ENCODE peak calls at places on chromosomes 7 and 10, in four cellular contexts. C, W, M and J are unnamed samples.

GRCh38 chr10:102627446-102628293 is 16.6 kb upstream of the TRIM8 start:
- DNase-seq in W (peak), M (no peak), C (no peak), J (no peak)

GRCh38 chr10:70668454-70668970 is 3.8 kb upstream of the ADAMTS14 start:
- DNase-seq in C (no peak), M (no peak), W (no peak), J (no peak)

GRCh38 chr10:27223964-27224363 is 16.6 kb downstream of the ACBD5 start:
- DNase-seq in W (peak), C (peak), M (no peak), J (peak)

GRCh38 chr10:100129424-100129823 is 47.8 kb upstream of the CPN1 start:
- DNase-seq in M (no peak), W (no peak), C (no peak), J (no peak)

GRCh38 chr7:28921822-28922221 is 36.3 kb downstream of the TRIL start:
- DNase-seq in M (no peak), C (peak), W (peak), J (peak)

GRCh38 chr7:123771846-123772245 is 23.0 kb upstream of the WASL start:
- DNase-seq in W (no peak), C (no peak), M (no peak), J (no peak)

GRCh38 chr10:119689016-119689564 is 36.8 kb upstream of the INPP5F start:
- DNase-seq in C (no peak), W (no peak), M (no peak), J (no peak)

GRCh38 chr7:54343511-54343910 is 198.7 kb upstream of the VSTM2A start:
- DNase-seq in W (no peak), M (no peak), C (no peak), J (no peak)

GRCh38 chr10:92124524-92125168 is 166.2 kb downstream of the CPEB3 start:
- DNase-seq in C (no peak), W (no peak), M (no peak), J (peak)

GRCh38 chr10:116718058-116718457 is 24.3 kb downstream of the HSPA12A start:
- DNase-seq in C (no peak), W (no peak), M (no peak), J (no peak)

GRCh38 chr10:63700209-63700934 is 179.2 kb downstream of the REEP3 start:
- DNase-seq in M (no peak), W (peak), C (no peak), J (peak)

GRCh38 chr10:96743988-96744585 is 23.8 kb upstream of the PIK3AP1 start:
- DNase-seq in C (no peak), W (no peak), M (no peak), J (no peak)

GRCh38 chr10:23556727-23557440 is 118.0 kb downstream of the OTUD1 start:
- DNase-seq in M (no peak), C (no peak), W (no peak), J (no peak)

GRCh38 chr10:12067336-12067735 is 1.4 kb upstream of the DHTKD1 start:
- DNase-seq in C (no peak), M (no peak), W (peak), J (peak)

GRCh38 chr10:125001313-125002043 is 59.6 kb downstream of the ZRANB1 start:
- DNase-seq in W (no peak), M (no peak), C (peak), J (no peak)

GRCh38 chr10:119807960-119808697 is 64.5 kb downstream of the MCMBP start:
- DNase-seq in C (no peak), M (no peak), W (peak), J (no peak)

GRCh38 chr7:65554-65953 is 126.8 kb upstream of the FAM20C start:
- DNase-seq in M (no peak), W (no peak), C (no peak), J (no peak)

GRCh38 chr7:90224204-90224603 is 12.7 kb downstream of the STEAP2 start:
- DNase-seq in W (no peak), M (no peak), C (no peak), J (no peak)

GRCh38 chr7:133540096-133540860 is 287.4 kb downstream of the EXOC4 start:
- DNase-seq in W (no peak), C (no peak), M (no peak), J (no peak)

GRCh38 chr7:158283016-158283974 is 304.3 kb downstream of the PTPRN2 start:
- DNase-seq in C (peak), M (no peak), W (no peak), J (no peak)

GRCh38 chr10:22280078-22280477 is 36.1 kb upstream of the COMMD3 start:
- DNase-seq in C (no peak), W (no peak), M (no peak), J (no peak)

GRCh38 chr10:12020574-12020973 is 22.0 kb downstream of the UPF2 start:
- DNase-seq in M (no peak), C (no peak), W (no peak), J (no peak)